ENCODE peak calls at places on chromosomes 3 and 15, in five cellular contexts. One of them, this sample, is unnamed.

GRCh38 chr3:77525283-77525682 is 485.4 kb downstream of the ROBO2 start:
- DNase-seq in K562: no peak
- DNase-seq in GM12878: no peak
- DNase-seq in HEK293T: no peak
- DNase-seq in HepG2: no peak
- DNase-seq in this sample: no peak

GRCh38 chr15:48579945-48580671 is 65.4 kb downstream of the FBN1 start:
- DNase-seq in HepG2: no peak
- DNase-seq in K562: no peak
- DNase-seq in HEK293T: no peak
- DNase-seq in GM12878: no peak
- DNase-seq in this sample: no peak

GRCh38 chr15:94239474-94239873 is 8.1 kb downstream of the MCTP2 start:
- DNase-seq in GM12878: no peak
- DNase-seq in HEK293T: no peak
- DNase-seq in K562: no peak
- DNase-seq in HepG2: no peak
- DNase-seq in this sample: no peak

GRCh38 chr3:156772588-156773206 is 53.5 kb upstream of the LEKR1 start:
- DNase-seq in HepG2: no peak
- DNase-seq in HEK293T: no peak
- DNase-seq in GM12878: no peak
- DNase-seq in K562: no peak
- DNase-seq in this sample: no peak

GRCh38 chr3:108008931-108009635 is 81.7 kb downstream of the CD47 start:
- DNase-seq in HepG2: no peak
- DNase-seq in GM12878: no peak
- DNase-seq in HEK293T: no peak
- DNase-seq in K562: no peak
- DNase-seq in this sample: no peak

GRCh38 chr3:135736740-135737139 is 228.8 kb upstream of the PPP2R3A start:
- DNase-seq in HepG2: peak
- DNase-seq in GM12878: no peak
- DNase-seq in HEK293T: peak
- DNase-seq in K562: peak
- DNase-seq in this sample: no peak

GRCh38 chr3:43104039-43104438 is 1.8 kb downstream of the POMGNT2 start:
- DNase-seq in HEK293T: no peak
- DNase-seq in HepG2: no peak
- DNase-seq in GM12878: no peak
- DNase-seq in K562: no peak
- DNase-seq in this sample: no peak

GRCh38 chr15:96330064-96330449 is 443 bp upstream of the NR2F2 start:
- DNase-seq in HEK293T: no peak
- DNase-seq in K562: no peak
- DNase-seq in GM12878: no peak
- DNase-seq in HepG2: no peak
- DNase-seq in this sample: no peak

GRCh38 chr3:49161808-49162530 is 4.2 kb downstream of the CCDC71 start:
- DNase-seq in GM12878: no peak
- DNase-seq in HepG2: no peak
- DNase-seq in HEK293T: no peak
- DNase-seq in K562: no peak
- DNase-seq in this sample: no peak

GRCh38 chr3:157477441-157477840 is 25.8 kb downstream of the VEPH1 start:
- DNase-seq in HepG2: no peak
- DNase-seq in HEK293T: no peak
- DNase-seq in K562: no peak
- DNase-seq in GM12878: no peak
- DNase-seq in this sample: no peak

GRCh38 chr3:65284971-65285370 is 597.2 kb upstream of the ADAMTS9 start:
- DNase-seq in K562: no peak
- DNase-seq in GM12878: no peak
- DNase-seq in HepG2: no peak
- DNase-seq in HEK293T: no peak
- DNase-seq in this sample: peak

GRCh38 chr3:42690766-42691680 is 5.7 kb downstream of the KLHL40 start:
- DNase-seq in HEK293T: no peak
- DNase-seq in HepG2: no peak
- DNase-seq in GM12878: no peak
- DNase-seq in K562: no peak
- DNase-seq in this sample: no peak

GRCh38 chr3:30344288-30344687 is 262.1 kb upstream of the TGFBR2 start:
- DNase-seq in HEK293T: no peak
- DNase-seq in K562: no peak
- DNase-seq in GM12878: no peak
- DNase-seq in HepG2: peak
- DNase-seq in this sample: no peak

GRCh38 chr3:49339593-49339946 is 283 bp downstream of the USP4 start:
- DNase-seq in GM12878: no peak
- DNase-seq in K562: peak
- DNase-seq in HEK293T: peak
- DNase-seq in HepG2: peak
- DNase-seq in this sample: peak

GRCh38 chr3:112002458-112002971 is 3.8 kb downstream of the TAGLN3 start:
- DNase-seq in HepG2: no peak
- DNase-seq in GM12878: no peak
- DNase-seq in HEK293T: no peak
- DNase-seq in K562: no peak
- DNase-seq in this sample: no peak

GRCh38 chr3:128320551-128321340 is 145.9 kb downstream of the DNAJB8 start:
- DNase-seq in GM12878: no peak
- DNase-seq in K562: no peak
- DNase-seq in HepG2: no peak
- DNase-seq in HEK293T: no peak
- DNase-seq in this sample: no peak

GRCh38 chr3:78642471-78642870 is 1125.3 kb downstream of the ROBO1 start:
- DNase-seq in GM12878: no peak
- DNase-seq in HepG2: no peak
- DNase-seq in HEK293T: no peak
- DNase-seq in K562: no peak
- DNase-seq in this sample: no peak

GRCh38 chr3:124964432-124964831 is 29.9 kb upstream of the MUC13 start:
- DNase-seq in GM12878: no peak
- DNase-seq in HEK293T: no peak
- DNase-seq in HepG2: peak
- DNase-seq in K562: no peak
- DNase-seq in this sample: no peak

GRCh38 chr15:101206173-101206572 is 45.7 kb downstream of the CHSY1 start:
- DNase-seq in HepG2: no peak
- DNase-seq in GM12878: no peak
- DNase-seq in HEK293T: no peak
- DNase-seq in K562: no peak
- DNase-seq in this sample: no peak

GRCh38 chr3:42745776-42746454 is 27.1 kb downstream of the CCDC13 start:
- DNase-seq in GM12878: no peak
- DNase-seq in K562: no peak
- DNase-seq in HepG2: no peak
- DNase-seq in HEK293T: no peak
- DNase-seq in this sample: no peak

GRCh38 chr15:46091860-46092450 is 457.1 kb downstream of the SQOR start:
- DNase-seq in HEK293T: peak
- DNase-seq in K562: peak
- DNase-seq in HepG2: peak
- DNase-seq in GM12878: no peak
- DNase-seq in this sample: peak

GRCh38 chr15:38758001-38758400 is 193.4 kb upstream of the RASGRP1 start:
- DNase-seq in HEK293T: peak
- DNase-seq in HepG2: no peak
- DNase-seq in GM12878: no peak
- DNase-seq in K562: no peak
- DNase-seq in this sample: peak

GRCh38 chr3:88057650-88058321 is 1.0 kb downstream of the CGGBP1 start:
- DNase-seq in K562: no peak
- DNase-seq in GM12878: no peak
- DNase-seq in HEK293T: no peak
- DNase-seq in HepG2: no peak
- DNase-seq in this sample: no peak

GRCh38 chr15:42037650-42038049 is 16.8 kb upstream of the PLA2G4E start:
- DNase-seq in HepG2: no peak
- DNase-seq in GM12878: no peak
- DNase-seq in K562: no peak
- DNase-seq in HEK293T: no peak
- DNase-seq in this sample: no peak

GRCh38 chr15:63440265-63440648 is 58.6 kb upstream of the CA12 start:
- DNase-seq in HEK293T: no peak
- DNase-seq in K562: no peak
- DNase-seq in GM12878: no peak
- DNase-seq in HepG2: no peak
- DNase-seq in this sample: no peak

GRCh38 chr15:64921711-64922110 is 10.0 kb downstream of the ANKDD1A start:
- DNase-seq in HepG2: no peak
- DNase-seq in HEK293T: no peak
- DNase-seq in GM12878: no peak
- DNase-seq in K562: no peak
- DNase-seq in this sample: no peak

GRCh38 chr15:100716456-100717085 is 114.2 kb downstream of the ASB7 start:
- DNase-seq in GM12878: no peak
- DNase-seq in HEK293T: no peak
- DNase-seq in K562: no peak
- DNase-seq in HepG2: no peak
- DNase-seq in this sample: no peak

GRCh38 chr3:4571690-4572334 is 78.7 kb downstream of the ITPR1 start:
- DNase-seq in GM12878: no peak
- DNase-seq in HEK293T: no peak
- DNase-seq in K562: no peak
- DNase-seq in HepG2: peak
- DNase-seq in this sample: no peak
- TF ChIP-seq FOXM1 in GM12878: no peak
- TF ChIP-seq FOXM1 in HEK293T: no peak
- TF ChIP-seq FOXM1 in K562: no peak
- TF ChIP-seq FOXM1 in HepG2: no peak
- TF ChIP-seq FOXM1 in this sample: no peak

DNA sequence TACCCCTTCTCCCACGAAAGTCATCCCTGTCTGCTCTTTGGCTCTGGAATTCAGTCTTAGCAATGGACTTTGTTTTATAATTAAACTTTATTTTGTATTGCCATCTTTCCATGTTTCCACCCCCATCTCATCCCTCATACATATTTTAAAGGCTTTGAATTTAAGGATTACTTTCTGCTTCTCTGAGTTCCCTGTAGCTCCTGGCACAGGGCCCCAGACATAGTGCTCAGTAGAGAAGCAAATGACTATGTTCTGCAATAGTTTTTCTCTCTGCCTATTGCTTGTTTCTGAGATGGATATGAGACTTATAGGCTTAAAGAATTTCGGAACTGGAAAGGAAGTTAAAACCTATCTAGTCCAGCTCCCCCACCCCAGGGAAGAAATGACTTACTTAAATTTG is 197.0 kb downstream of the LPP start:
- DNase-seq in GM12878: no peak
- DNase-seq in HepG2: no peak
- DNase-seq in K562: no peak
- DNase-seq in HEK293T: no peak
- DNase-seq in this sample: no peak
- TF ChIP-seq FOXM1 in GM12878: no peak
- TF ChIP-seq FOXM1 in HepG2: no peak
- TF ChIP-seq FOXM1 in K562: no peak
- TF ChIP-seq FOXM1 in HEK293T: no peak
- TF ChIP-seq FOXM1 in this sample: no peak

DNA sequence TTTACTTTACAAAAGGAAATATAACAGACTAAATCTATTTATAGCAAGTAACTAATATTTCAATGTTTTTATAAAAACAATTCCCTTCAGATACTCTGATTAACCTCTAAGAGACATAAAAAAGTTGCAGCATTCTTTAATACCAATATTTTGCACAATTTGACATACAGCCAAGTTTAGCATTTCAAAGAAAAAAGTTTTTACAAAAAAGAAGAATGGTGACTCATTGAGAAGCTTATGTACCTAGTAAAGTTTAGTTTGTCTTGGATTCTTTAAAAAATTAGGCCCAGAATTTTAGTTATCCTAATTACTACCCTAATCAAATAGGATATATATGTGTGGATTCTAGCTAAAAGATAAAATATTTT is 17.5 kb downstream of the DAZL start:
- DNase-seq in GM12878: no peak
- DNase-seq in HEK293T: no peak
- DNase-seq in K562: no peak
- DNase-seq in HepG2: no peak
- DNase-seq in this sample: no peak
- TF ChIP-seq FOXM1 in GM12878: no peak
- TF ChIP-seq FOXM1 in HEK293T: no peak
- TF ChIP-seq FOXM1 in K562: no peak
- TF ChIP-seq FOXM1 in HepG2: no peak
- TF ChIP-seq FOXM1 in this sample: no peak

GRCh38 chr3:47504113-47504512 is 9.4 kb downstream of the ELP6 start:
- DNase-seq in HepG2: no peak
- DNase-seq in K562: peak
- DNase-seq in GM12878: no peak
- DNase-seq in HEK293T: no peak
- DNase-seq in this sample: no peak
- TF ChIP-seq FOXM1 in HepG2: no peak
- TF ChIP-seq FOXM1 in K562: no peak
- TF ChIP-seq FOXM1 in GM12878: no peak
- TF ChIP-seq FOXM1 in HEK293T: no peak
- TF ChIP-seq FOXM1 in this sample: no peak